ENCODE peak calls at places on chromosomes 13 and 19, in eight cellular contexts. M, V, D, L, R, B, N and Q are unnamed samples.

GRCh38 chr19:18543814-18544475 is 572 bp upstream of the FKBP8 start:
- DNase-seq in D (peak; percentile 87), M (peak; percentile 84), N (peak; percentile 38), B (peak; percentile 78), V (peak; percentile 59), R (no peak), L (peak; percentile 30), Q (no peak)

GRCh38 chr13:35988648-35989081 is 142.5 kb downstream of the DCLK1 start:
- DNase-seq in V (peak; percentile 58), M (no peak), R (no peak), L (no peak), N (no peak), D (no peak), B (no peak), Q (no peak)

GRCh38 chr13:34894756-34895155 is 47.3 kb upstream of the NBEA start:
- DNase-seq in N (no peak), R (no peak), D (no peak), V (no peak), M (no peak), L (no peak), B (no peak), Q (no peak)

GRCh38 chr13:39751805-39752204 is 96.3 kb downstream of the COG6 start:
- DNase-seq in M (no peak), R (no peak), V (no peak), D (no peak), N (no peak), L (no peak), B (no peak), Q (no peak)

GRCh38 chr19:2629491-2630351 is 72.8 kb downstream of the GNG7 start:
- DNase-seq in N (no peak), R (no peak), V (peak; percentile 55), M (no peak), B (no peak), D (no peak), L (no peak), Q (no peak)

GRCh38 chr13:49409008-49409407 is 34.9 kb downstream of the CAB39L start:
- DNase-seq in R (no peak), M (no peak), B (no peak), L (no peak), D (no peak), V (no peak), N (no peak), Q (no peak)

GRCh38 chr13:29548722-29549446 is 46.6 kb downstream of the SLC7A1 start:
- DNase-seq in B (no peak), V (no peak), R (no peak), D (no peak), L (no peak), M (peak; percentile 72), N (no peak), Q (no peak)

GRCh38 chr13:77460195-77460594 is 75.3 kb upstream of the SCEL start:
- DNase-seq in N (no peak), B (no peak), L (no peak), M (no peak), V (peak; percentile 50), R (peak; percentile 26), D (no peak), Q (peak; percentile 71)

GRCh38 chr13:41354416-41354815 is 43.3 kb downstream of the NAA16 start:
- DNase-seq in R (no peak), V (peak; percentile 52), M (no peak), D (no peak), B (no peak), L (no peak), N (no peak), Q (no peak)

GRCh38 chr13:98664047-98664446 is 87.1 kb upstream of the STK24 start:
- DNase-seq in D (no peak), M (peak; percentile 46), V (peak; percentile 8), R (no peak), L (no peak), B (no peak), N (no peak), Q (no peak)

GRCh38 chr19:18672044-18672451 is 11.4 kb upstream of the CRTC1 start:
- DNase-seq in L (no peak), N (no peak), B (no peak), M (no peak), V (no peak), R (peak; percentile 30), D (no peak), Q (no peak)

DNA sequence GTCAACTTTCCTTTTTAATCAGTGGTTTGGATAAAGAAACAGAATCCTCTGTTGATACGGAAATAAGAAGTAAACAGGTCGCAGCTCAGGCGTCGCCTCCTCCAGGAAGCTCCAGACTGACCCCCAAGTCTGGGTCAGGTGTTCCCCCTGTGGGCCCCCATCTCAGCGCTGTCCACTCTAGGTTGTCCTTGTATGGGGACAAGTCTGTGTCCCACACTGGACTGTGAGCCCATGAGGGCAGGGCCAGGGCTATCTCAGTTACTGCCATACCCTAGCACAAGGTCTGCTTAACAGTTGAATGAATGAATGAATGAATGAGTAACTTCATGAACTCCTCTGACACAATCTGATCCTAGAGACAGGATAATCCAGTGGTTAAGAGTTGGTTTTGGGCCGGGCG is 7.5 kb downstream of the CLASRP start:
- DNase-seq in N (no peak), V (no peak), M (no peak), D (no peak), B (no peak), L (no peak), R (no peak), Q (no peak)
- H3K4me1 ChIP-seq in N (no peaks in the 10 kb centered on the region), V (peaks cover 22% of the 10 kb centered on the region), M (peaks cover 12% of the 10 kb centered on the region), D (peaks cover 39% of the 10 kb centered on the region), B (no peaks in the 10 kb centered on the region), L (no peaks in the 10 kb centered on the region), R (peaks cover 52% of the 10 kb centered on the region), Q (no peaks in the 10 kb centered on the region)

GRCh38 chr19:51889934-51890333 is 2.2 kb upstream of the ZNF577 start:
- DNase-seq in B (no peak), M (no peak), N (no peak), V (no peak), L (no peak), R (no peak), D (no peak), Q (no peak)

GRCh38 chr19:51887522-51888498 is at the start of gene ZNF577:
- DNase-seq in N (peak; percentile 92), R (peak; percentile 91), V (peak; percentile 90), L (peak; percentile 78), B (peak; percentile 85), D (peak; percentile 39), M (peak; percentile 88), Q (peak; percentile 96)

GRCh38 chr19:51891193-51891747 is 3.5 kb upstream of the ZNF577 start:
- DNase-seq in R (no peak), N (no peak), M (peak; percentile 11), V (no peak), L (no peak), D (no peak), B (no peak), Q (no peak)
- H3K9me3 ChIP-seq in R (peaks cover 67% of the 10 kb centered on the region), N (peaks cover 7% of the 10 kb centered on the region), M (peaks cover 82% of the 10 kb centered on the region), V (no peaks in the 10 kb centered on the region), L (peaks cover 49% of the 10 kb centered on the region), D (peaks cover 71% of the 10 kb centered on the region), B (peaks cover 72% of the 10 kb centered on the region), Q (peaks cover 22% of the 10 kb centered on the region)

GRCh38 chr19:6210721-6211600 is 68.8 kb downstream of the MLLT1 start:
- DNase-seq in R (no peak), N (no peak), M (no peak), V (no peak), L (no peak), B (no peak), D (no peak), Q (peak; percentile 70)

GRCh38 chr19:6210091-6210490 is 69.7 kb downstream of the MLLT1 start:
- DNase-seq in B (no peak), V (no peak), M (no peak), N (peak; percentile 17), L (no peak), D (no peak), R (no peak), Q (no peak)

GRCh38 chr19:6213266-6213595 is 66.5 kb downstream of the MLLT1 start:
- DNase-seq in D (no peak), V (no peak), M (no peak), B (no peak), L (no peak), R (no peak), N (no peak), Q (no peak)

GRCh38 chr19:6212403-6213265 is 67.1 kb downstream of the MLLT1 start:
- DNase-seq in V (peak; percentile 1), L (no peak), R (peak; percentile 13), M (no peak), D (no peak), B (no peak), N (peak; percentile 36), Q (peak; percentile 38)

DNA sequence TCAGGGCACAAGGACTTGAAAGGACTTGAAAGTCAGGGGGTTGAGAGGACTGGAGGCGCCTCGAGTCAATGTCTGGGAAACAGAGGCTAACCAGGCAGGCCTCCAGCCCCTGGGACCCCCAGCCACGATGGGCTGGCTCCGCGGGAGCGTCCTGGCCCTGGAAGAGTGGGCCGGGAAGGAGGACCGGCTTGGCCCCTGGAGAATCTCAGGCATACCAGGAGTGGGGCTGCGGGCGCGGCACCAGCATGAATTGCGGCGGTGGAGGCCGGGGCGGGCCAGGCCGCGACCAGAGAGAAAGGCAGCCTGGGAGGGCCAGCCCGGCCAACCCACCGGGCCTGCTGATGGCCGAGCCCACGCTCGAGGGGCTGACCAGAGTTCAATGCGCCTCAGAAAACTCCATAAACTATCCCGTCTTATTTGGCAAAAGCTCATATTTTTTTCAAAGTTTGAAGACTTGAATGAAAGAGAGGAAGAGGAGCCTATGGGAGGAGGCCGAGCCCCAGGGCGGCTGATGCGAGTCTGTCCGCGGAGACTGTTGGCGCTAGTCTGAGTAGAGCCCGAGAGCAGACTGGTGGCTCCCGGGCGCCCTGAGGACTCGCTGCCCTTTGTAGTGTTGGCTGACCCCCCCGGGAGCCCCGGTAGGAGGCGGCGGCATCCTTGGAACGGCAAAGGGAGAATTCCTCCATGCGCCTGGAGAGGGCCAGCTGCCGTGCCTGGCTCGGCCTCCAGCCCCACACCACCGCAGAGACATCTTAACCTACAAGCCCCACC is 68.0 kb downstream of the MLLT1 start:
- DNase-seq in N (peak; percentile 38), V (no peak), B (no peak), L (no peak), M (no peak), D (no peak), R (no peak), Q (no peak)
- H3K27ac ChIP-seq in N (no peak overlapping the region), V (no peak overlapping the region), B (no peak overlapping the region), L (no peak overlapping the region), M (no peak overlapping the region), D (no peak overlapping the region), R (no peak overlapping the region), Q (no peak overlapping the region)

DNA sequence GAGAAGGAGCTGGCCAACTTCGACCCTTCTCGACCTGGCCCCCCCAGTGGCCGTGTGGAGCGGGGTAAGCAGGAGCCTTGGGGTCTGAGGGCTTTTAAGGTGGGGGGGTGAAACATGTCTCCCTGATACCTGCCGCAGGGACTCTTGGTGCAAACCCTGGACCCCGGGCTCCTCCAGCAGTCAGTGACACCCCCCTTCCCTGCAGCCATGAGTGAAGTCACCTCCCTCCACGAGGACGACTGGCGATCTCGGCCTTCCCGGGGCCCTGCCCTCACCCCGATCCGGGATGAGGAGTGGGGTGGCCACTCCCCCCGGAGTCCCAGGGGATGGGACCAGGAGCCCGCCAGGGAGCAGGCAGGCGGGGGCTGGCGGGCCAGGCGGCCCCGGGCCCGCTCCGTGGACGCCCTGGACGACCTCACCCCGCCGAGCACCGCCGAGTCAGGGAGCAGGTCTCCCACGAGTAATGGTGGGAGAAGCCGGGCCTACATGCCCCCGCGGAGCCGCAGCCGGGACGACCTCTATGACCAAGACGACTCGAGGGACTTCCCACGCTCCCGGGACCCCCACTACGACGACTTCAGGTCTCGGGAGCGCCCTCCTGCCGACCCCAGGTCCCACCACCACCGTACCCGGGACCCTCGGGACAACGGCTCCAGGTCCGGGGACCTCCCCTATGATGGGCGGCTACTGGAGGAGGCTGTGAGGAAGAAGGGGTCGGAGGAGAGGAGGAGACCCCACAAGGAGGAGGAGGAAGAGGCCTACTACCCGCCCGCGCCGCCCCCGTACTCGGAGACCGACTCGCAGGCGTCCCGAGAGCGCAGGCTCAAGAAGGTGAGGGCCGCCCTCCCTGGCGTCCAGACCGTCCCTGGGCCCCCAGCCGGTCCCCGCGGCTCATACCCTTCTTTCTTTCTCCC is 1.6 kb upstream of the USF2 start:
- DNase-seq in V (peak; percentile 65), D (peak; percentile 76), N (peak; percentile 78), B (peak; percentile 51), M (peak; percentile 3), R (peak; percentile 63), L (no peak), Q (peak; percentile 69)
- H3K4me1 ChIP-seq in V (peaks cover 14% of the 10 kb centered on the region), D (peaks cover 50% of the 10 kb centered on the region), N (peaks cover 14% of the 10 kb centered on the region), B (no peaks in the 10 kb centered on the region), M (peaks cover 28% of the 10 kb centered on the region), R (peaks cover 30% of the 10 kb centered on the region), L (peaks cover 3% of the 10 kb centered on the region), Q (no peaks in the 10 kb centered on the region)